ENCODE peak calls at places on chromosomes 1 and 21, in four cellular contexts. U is GM12878, M is HepG2, T is K562. I is an unnamed sample.

GRCh38 chr1:232833966-232834535 is 28.8 kb downstream of the MAP10 start:
- DNase-seq in U (no peak), M (no peak), T (no peak), I (no peak)

GRCh38 chr1:216750031-216750627 is 26.9 kb upstream of the ESRRG start:
- DNase-seq in U (no peak), M (peak), T (no peak), I (peak)

GRCh38 chr1:71930526-71930925 is 351.8 kb downstream of the NEGR1 start:
- DNase-seq in U (no peak), T (no peak), M (no peak), I (no peak)

GRCh38 chr1:156122519-156123355 is 8.2 kb downstream of the LMNA start:
- DNase-seq in T (peak), U (no peak), M (peak), I (no peak)

GRCh38 chr21:44740721-44741120 is 29.3 kb upstream of the TSPEAR start:
- DNase-seq in T (no peak), M (no peak), U (no peak), I (no peak)

GRCh38 chr1:203325418-203326091 is 20.2 kb downstream of the BTG2 start:
- DNase-seq in M (no peak), U (no peak), T (no peak), I (no peak)

GRCh38 chr1:42730988-42731387 is 9.0 kb downstream of the CLDN19 start:
- DNase-seq in T (peak), M (no peak), U (no peak), I (peak)

GRCh38 chr1:23709229-23709628 is 17.6 kb downstream of the RPL11 start:
- DNase-seq in T (no peak), M (no peak), U (no peak), I (no peak)

GRCh38 chr1:205692406-205692805 is 12.1 kb upstream of the SLC45A3 start:
- DNase-seq in M (no peak), U (no peak), T (no peak), I (no peak)

GRCh38 chr1:37476460-37477197 is 2.2 kb downstream of the ZC3H12A start:
- DNase-seq in T (no peak), U (no peak), M (peak), I (no peak)

GRCh38 chr1:15799004-15799867 is 8.2 kb downstream of the UQCRHL start:
- DNase-seq in U (no peak), T (no peak), M (peak), I (no peak)

GRCh38 chr1:22520871-22521270 is 42.4 kb upstream of the EPHA8 start:
- DNase-seq in U (no peak), T (no peak), M (no peak), I (no peak)

GRCh38 chr1:22522221-22522743 is 41.0 kb upstream of the EPHA8 start:
- DNase-seq in U (no peak), T (no peak), M (no peak), I (no peak)

GRCh38 chr1:22517936-22518335 is 45.4 kb upstream of the EPHA8 start:
- DNase-seq in M (no peak), T (no peak), U (no peak), I (no peak)

GRCh38 chr1:22521692-22522091 is 41.6 kb upstream of the EPHA8 start:
- DNase-seq in T (no peak), M (no peak), U (no peak), I (no peak)

GRCh38 chr1:22518379-22518778 is 44.9 kb upstream of the EPHA8 start:
- DNase-seq in M (no peak), T (no peak), U (no peak), I (no peak)
- TF ChIP-seq BRCA1 in M (no peak), T (no peak), U (no peak), I (no peak)

GRCh38 chr1:3113047-3113740 is 44.2 kb downstream of the PRDM16 start:
- DNase-seq in T (no peak), U (no peak), M (no peak), I (no peak)
- TF ChIP-seq BRCA1 in T (no peak), U (no peak), M (no peak), I (no peak)

DNA sequence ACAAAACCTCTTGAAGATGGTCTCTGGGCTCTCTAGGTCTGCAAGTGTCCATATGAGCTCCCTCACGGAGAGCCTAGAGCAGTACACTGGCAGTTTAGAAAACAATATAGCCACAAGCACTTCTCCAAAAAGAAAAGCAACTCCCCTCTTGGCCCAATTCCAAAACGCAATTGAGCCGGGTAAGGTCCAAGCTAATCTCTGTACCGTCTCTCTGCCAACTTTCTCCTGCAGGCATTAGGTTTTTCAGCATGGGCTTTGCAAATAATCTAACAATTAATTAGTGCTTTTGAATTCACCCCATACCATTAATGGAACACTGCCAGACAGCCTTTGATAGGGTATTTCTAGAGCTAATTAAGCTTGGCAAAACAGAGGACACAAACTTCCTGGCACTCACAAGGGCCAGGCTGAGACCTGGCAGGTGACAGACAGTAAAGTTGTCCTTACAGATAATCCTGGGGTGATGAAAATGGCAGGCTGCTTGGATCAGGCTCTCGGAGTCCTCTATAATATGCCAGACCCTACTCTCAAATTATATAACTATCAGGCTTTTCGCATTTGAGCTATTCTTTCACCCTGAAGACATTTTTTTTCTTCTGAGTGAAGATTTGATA is 39.8 kb downstream of the TGFBR3 start:
- DNase-seq in M (peak), U (no peak), T (no peak), I (no peak)
- TF ChIP-seq BRCA1 in M (no peak), U (no peak), T (no peak), I (no peak)

GRCh38 chr1:202036595-202037387 is 26.4 kb downstream of the ELF3 start:
- DNase-seq in T (no peak), U (no peak), M (no peak), I (no peak)
- TF ChIP-seq BRCA1 in T (no peak), U (no peak), M (no peak), I (no peak)

DNA sequence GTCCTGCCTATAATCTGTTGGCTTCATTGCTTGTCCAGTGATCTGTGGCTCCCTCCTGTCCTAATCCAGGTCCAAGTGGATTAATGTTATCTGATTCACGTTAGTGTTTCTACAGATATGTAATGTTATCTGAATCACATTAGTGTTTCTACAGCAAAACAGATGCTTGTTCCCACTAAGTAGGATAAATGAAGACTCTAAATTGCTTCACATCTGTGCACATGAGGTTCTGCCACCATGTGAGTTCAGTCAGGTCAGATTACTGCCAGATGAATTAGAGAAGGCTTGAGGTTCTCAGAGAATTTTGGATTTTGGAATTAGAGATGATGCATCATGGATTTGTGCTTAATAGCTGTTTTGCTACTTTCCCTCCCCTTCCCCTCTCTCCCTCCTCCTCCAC is 13.2 kb downstream of the DISC1 start:
- DNase-seq in U (no peak), T (no peak), M (no peak), I (no peak)
- TF ChIP-seq BRCA1 in U (no peak), T (no peak), M (no peak), I (no peak)

DNA sequence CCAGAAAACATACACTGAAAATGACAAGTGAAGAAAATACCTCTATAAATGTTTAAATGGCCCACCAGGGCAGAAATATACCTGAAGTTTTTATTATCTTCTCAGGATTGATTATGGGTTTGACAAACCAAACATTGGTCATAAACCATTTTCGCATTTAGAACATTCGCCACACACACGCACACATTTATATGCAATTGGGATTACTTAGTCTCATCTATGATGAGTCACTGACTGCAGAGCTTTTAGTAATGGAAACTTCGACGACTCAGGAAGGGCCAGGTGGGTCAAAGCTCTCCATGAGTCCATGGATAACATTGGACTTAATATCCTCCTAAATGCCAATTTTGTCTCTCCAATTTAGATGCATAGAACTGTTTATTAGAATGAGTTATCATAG is 16.9 kb downstream of the NRDC start:
- DNase-seq in T (no peak), U (no peak), M (no peak), I (no peak)
- TF ChIP-seq BRCA1 in T (no peak), U (no peak), M (no peak), I (no peak)

GRCh38 chr1:165896277-165896676 is 68.9 kb downstream of the UCK2 start:
- DNase-seq in M (no peak), T (no peak), U (no peak), I (no peak)
- TF ChIP-seq BRCA1 in M (no peak), T (no peak), U (no peak), I (no peak)

GRCh38 chr1:182129398-182129797 is 67.9 kb upstream of the ZNF648 start:
- DNase-seq in M (no peak), U (no peak), T (no peak), I (no peak)

GRCh38 chr1:182128502-182128901 is 67.0 kb upstream of the ZNF648 start:
- DNase-seq in U (no peak), T (no peak), M (no peak), I (no peak)

GRCh38 chr1:182122855-182123254 is 61.3 kb upstream of the ZNF648 start:
- DNase-seq in U (no peak), M (no peak), T (no peak), I (no peak)

GRCh38 chr1:182127656-182128055 is 66.1 kb upstream of the ZNF648 start:
- DNase-seq in U (no peak), M (no peak), T (no peak), I (no peak)

DNA sequence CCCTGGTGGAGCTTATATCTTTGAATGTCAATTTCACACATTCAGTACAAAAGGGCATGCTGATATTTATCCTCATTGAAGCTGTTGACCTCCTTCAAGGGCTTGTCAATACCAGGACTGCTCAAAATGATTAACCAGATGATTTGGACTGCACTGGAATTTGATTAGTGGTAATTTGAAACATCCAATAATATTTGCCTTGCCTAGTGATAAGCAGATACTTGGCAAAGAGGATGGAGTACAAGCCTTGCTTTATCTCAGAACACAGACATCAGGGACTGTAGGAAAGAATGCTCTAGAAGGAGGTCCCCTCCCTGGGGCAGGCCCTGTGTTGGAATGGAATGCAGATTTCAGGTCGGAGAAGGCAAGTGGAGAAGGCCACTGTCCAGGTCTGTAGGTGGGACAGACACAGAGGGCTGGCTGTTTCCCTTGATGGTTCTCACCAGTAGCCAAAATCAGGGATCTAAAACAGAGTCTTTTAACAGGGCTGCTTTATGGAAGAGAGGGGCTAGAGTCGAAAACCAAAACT is 64.8 kb upstream of the ZNF648 start:
- DNase-seq in M (no peak), T (no peak), U (no peak), I (no peak)
- TF ChIP-seq BRCA1 in M (no peak), T (no peak), U (no peak), I (no peak)

I was measured in H1.